ENCODE peak calls at places on chromosomes 16 and 17, in nine cellular contexts. J, V, K, Z, D, X, M, W and B are unnamed samples. For H3K4me1 and H3K27me3, the result is how much of the 10 kb centered on the place peaks cover.

GRCh38 chr17:19000531-19001011 is 4.0 kb downstream of the FAM83G start:
- DNase-seq in V (peak), D (no peak), J (no peak), M (no peak), Z (no peak), X (no peak), W (no peak), K (peak), B (no peak)

GRCh38 chr16:22847100-22847499 is 33.1 kb downstream of the HS3ST2 start:
- DNase-seq in Z (no peak), J (no peak), W (no peak), K (no peak), M (no peak), X (no peak), D (peak), V (no peak), B (no peak)

GRCh38 chr16:15037745-15038144 is 18.1 kb downstream of the NTAN1 start:
- DNase-seq in M (no peak), J (no peak), K (no peak), D (no peak), X (no peak), W (no peak), Z (no peak), V (no peak), B (no peak)

GRCh38 chr16:4991754-4992153 is 33.6 kb downstream of the SEC14L5 start:
- DNase-seq in K (no peak), M (no peak), J (no peak), Z (no peak), X (no peak), W (no peak), V (no peak), D (no peak), B (no peak)

GRCh38 chr16:50699345-50700159 is 6.1 kb downstream of the NOD2 start:
- DNase-seq in Z (no peak), D (no peak), J (no peak), V (no peak), W (no peak), M (no peak), X (no peak), K (peak), B (no peak)

GRCh38 chr17:4161179-4161559 is 18.2 kb downstream of the CYB5D2 start:
- DNase-seq in Z (no peak), J (no peak), W (peak), M (peak), K (peak), X (no peak), V (no peak), D (peak), B (peak)

GRCh38 chr16:70594569-70594968 is 51.8 kb upstream of the IL34 start:
- DNase-seq in X (peak), K (no peak), M (peak), V (peak), W (peak), Z (peak), D (no peak), J (no peak), B (peak)

GRCh38 chr17:62823111-62823895 is 15.2 kb upstream of the MARCHF10 start:
- DNase-seq in K (no peak), V (no peak), X (no peak), Z (no peak), D (peak), J (no peak), W (no peak), M (no peak), B (no peak)

GRCh38 chr17:79045830-79046500 is 22.0 kb downstream of the C1QTNF1 start:
- DNase-seq in V (peak), Z (peak), X (peak), K (no peak), D (peak), M (peak), W (peak), J (peak), B (peak)

GRCh38 chr17:64491034-64491860 is 5.6 kb downstream of the POLG2 start:
- DNase-seq in V (no peak), W (no peak), K (no peak), M (no peak), Z (no peak), D (peak), J (no peak), X (peak), B (no peak)

GRCh38 chr16:22397459-22397858 is 23.0 kb upstream of the CDR2 start:
- DNase-seq in X (no peak), D (no peak), Z (no peak), M (no peak), J (no peak), W (no peak), K (no peak), V (no peak), B (no peak)

GRCh38 chr17:5282639-5283217 is 644 bp downstream of the RABEP1 start:
- DNase-seq in K (no peak), X (peak), Z (peak), J (no peak), M (no peak), D (no peak), W (no peak), V (peak), B (no peak)

GRCh38 chr16:56222482-56222997 is 31.3 kb downstream of the GNAO1 start:
- DNase-seq in J (no peak), V (no peak), W (no peak), X (no peak), Z (no peak), D (no peak), K (no peak), M (no peak), B (no peak)

GRCh38 chr16:13150181-13150885 is 248.9 kb downstream of the SHISA9 start:
- DNase-seq in M (no peak), V (no peak), Z (no peak), K (no peak), W (no peak), D (no peak), X (no peak), J (no peak), B (no peak)

GRCh38 chr16:13148294-13148693 is 246.9 kb downstream of the SHISA9 start:
- DNase-seq in J (no peak), W (no peak), X (no peak), D (no peak), V (no peak), K (no peak), M (no peak), Z (no peak), B (no peak)

GRCh38 chr16:13146829-13147228 is 245.4 kb downstream of the SHISA9 start:
- DNase-seq in D (no peak), J (no peak), V (no peak), W (no peak), K (no peak), Z (no peak), M (no peak), X (no peak), B (no peak)

GRCh38 chr16:13153696-13154095 is 252.3 kb downstream of the SHISA9 start:
- DNase-seq in J (no peak), D (no peak), K (no peak), Z (no peak), V (no peak), W (no peak), M (no peak), X (no peak), B (no peak)

DNA sequence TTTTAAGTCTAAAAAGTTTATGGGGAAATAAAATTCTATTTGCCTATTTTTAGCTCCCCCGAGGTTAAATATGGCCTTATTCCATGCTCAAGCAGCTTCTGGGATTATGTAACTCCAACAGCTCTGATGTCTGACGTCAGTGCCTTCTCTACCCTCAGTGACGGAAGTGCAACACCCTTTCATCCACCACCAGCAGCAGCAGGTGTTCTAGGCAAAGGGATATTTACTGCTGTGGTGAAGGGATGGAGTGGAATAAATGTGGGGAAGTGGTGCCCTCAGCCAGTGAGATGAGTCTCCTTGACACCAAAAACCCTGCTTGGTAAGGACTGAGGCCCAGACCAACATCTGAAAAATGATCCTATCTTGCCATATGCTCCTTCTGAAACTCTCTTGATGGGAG is 247.4 kb downstream of the SHISA9 start:
- DNase-seq in X (no peak), Z (no peak), M (no peak), J (no peak), V (no peak), D (no peak), W (no peak), K (no peak), B (no peak)
- H3K27ac ChIP-seq in X (no peak), Z (no peak), M (no peak), J (no peak), V (no peak), D (no peak), W (no peak), K (no peak), B (no peak)

GRCh38 chr16:89330177-89330856 is 112.8 kb downstream of the ZNF778 start:
- DNase-seq in W (no peak), V (no peak), D (peak), M (no peak), Z (peak), K (peak), J (no peak), X (no peak), B (no peak)

GRCh38 chr16:89332248-89333245 is 115.0 kb downstream of the ZNF778 start:
- DNase-seq in Z (no peak), D (no peak), V (no peak), M (no peak), W (no peak), X (no peak), J (no peak), K (peak), B (no peak)

GRCh38 chr16:89334461-89334860 is 117.0 kb downstream of the ZNF778 start:
- DNase-seq in K (peak), W (no peak), X (no peak), Z (no peak), D (no peak), J (no peak), V (no peak), M (no peak), B (peak)

GRCh38 chr16:89334050-89334449 is 116.5 kb downstream of the ZNF778 start:
- DNase-seq in M (no peak), D (no peak), K (no peak), X (no peak), W (no peak), Z (no peak), J (no peak), V (no peak), B (peak)

GRCh38 chr16:89331371-89332109 is 114.0 kb downstream of the ZNF778 start:
- DNase-seq in V (no peak), W (no peak), J (no peak), K (peak), X (no peak), M (no peak), D (no peak), Z (no peak), B (no peak)
- H3K4me1 ChIP-seq in V (under half), W (under half), J (under half), K (under half), X (half or more), M (under half), D (under half), Z (under half), B (under half)

GRCh38 chr17:61393904-61394629 is 5.6 kb upstream of the TBX2 start:
- DNase-seq in Z (no peak), M (no peak), K (no peak), J (no peak), W (no peak), D (peak), X (no peak), V (no peak), B (peak)

GRCh38 chr17:61395983-61396585 is 3.6 kb upstream of the TBX2 start:
- DNase-seq in Z (no peak), J (no peak), D (peak), K (no peak), V (no peak), M (no peak), W (no peak), X (peak), B (no peak)

GRCh38 chr17:61395409-61395982 is 4.1 kb upstream of the TBX2 start:
- DNase-seq in W (no peak), M (no peak), V (no peak), X (no peak), D (peak), K (no peak), J (no peak), Z (no peak), B (no peak)

GRCh38 chr17:61393550-61393903 is 6.1 kb upstream of the TBX2 start:
- DNase-seq in V (no peak), K (no peak), D (peak), X (no peak), M (no peak), Z (no peak), W (no peak), J (no peak), B (no peak)

DNA sequence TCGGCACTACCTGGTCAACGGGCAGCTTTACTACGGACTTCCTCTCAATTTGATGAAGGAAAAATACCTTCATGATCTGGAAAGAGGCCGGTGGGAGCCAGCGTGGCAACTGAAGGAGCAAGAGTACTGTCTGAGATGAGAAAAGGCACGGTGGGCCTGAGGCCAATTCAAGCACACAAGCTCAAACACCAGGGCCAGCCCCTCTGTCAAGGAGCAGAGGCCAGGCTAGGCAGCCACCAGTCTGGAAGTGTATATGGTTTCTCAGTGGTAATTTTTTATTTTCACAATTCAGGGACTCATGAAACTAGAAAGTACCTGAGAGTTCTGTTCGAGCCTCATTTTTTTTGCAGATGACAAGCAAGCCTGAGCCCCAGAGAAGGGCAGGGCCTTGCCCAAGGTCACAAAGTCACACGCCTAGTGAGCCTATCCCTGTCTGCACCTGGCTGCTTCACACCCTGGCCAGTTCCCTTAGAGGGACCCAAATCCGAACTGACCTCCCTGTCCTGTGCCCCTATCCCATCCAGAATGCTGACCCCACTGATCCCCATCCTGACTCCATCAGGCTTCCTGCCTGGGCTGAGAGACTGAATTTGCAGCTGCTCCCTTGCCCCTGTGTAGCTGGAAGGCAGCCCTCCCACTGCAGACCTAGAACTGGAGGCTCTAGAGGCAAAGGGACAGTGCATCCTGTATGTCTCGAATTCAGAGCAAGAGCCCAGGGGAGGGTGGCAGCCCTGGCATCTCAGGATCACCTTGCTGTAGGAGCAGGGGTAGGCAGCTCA is 4.8 kb upstream of the TBX2 start:
- DNase-seq in J (no peak), V (no peak), D (no peak), W (no peak), M (no peak), K (no peak), Z (no peak), X (no peak), B (peak)
- H3K27me3 ChIP-seq in J (under half), V (under half), D (half or more), W (under half), M (under half), K (under half), Z (under half), X (under half), B (under half)

GRCh38 chr16:81712681-81713080 is 66.4 kb upstream of the PLCG2 start:
- DNase-seq in X (no peak), J (no peak), V (peak), K (no peak), W (no peak), Z (no peak), M (no peak), D (no peak), B (no peak)

GRCh38 chr16:81713295-81713772 is 65.8 kb upstream of the PLCG2 start:
- DNase-seq in V (peak), J (no peak), W (no peak), Z (no peak), K (no peak), D (peak), X (no peak), M (no peak), B (no peak)

GRCh38 chr16:81713796-81714195 is 65.3 kb upstream of the PLCG2 start:
- DNase-seq in M (no peak), D (peak), V (no peak), K (no peak), J (no peak), Z (no peak), W (no peak), X (no peak), B (no peak)

GRCh38 chr16:81710596-81710995 is 68.5 kb upstream of the PLCG2 start:
- DNase-seq in M (no peak), J (no peak), Z (no peak), V (peak), X (no peak), D (peak), W (no peak), K (no peak), B (no peak)

DNA sequence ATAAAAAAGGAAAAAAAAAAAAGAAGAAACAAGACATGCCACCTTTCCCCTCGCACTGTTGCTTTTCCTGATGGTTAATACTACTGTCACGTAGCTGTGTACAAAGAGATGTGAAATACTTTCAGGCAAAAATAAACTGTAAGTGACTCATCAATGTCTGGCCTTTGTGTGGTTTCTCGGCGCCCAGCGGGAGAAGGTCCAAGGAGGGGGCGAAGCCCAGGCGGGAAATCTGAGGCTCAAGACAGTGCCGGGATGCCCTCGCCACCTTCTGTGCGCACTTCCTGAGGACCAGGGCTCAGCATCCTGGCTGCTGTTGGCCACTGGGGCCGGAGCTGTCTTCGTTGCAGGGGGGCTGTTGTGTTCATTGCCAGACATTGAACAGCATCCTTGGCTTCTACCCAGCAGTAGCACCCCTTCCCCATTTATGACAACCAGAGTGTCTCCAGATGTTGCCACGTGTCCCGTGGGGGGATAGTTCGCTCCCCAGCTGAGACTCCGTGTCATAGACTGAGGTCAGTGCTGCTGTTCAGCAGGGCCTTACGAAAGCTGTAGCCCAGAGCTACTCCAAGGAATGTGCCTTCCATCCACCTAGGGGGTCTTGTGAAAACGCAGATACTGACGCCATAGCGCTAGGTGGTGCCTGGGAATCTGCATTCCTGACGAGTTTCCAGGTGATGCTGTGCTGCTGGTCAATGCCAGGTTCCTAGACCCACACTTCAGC is 67.3 kb upstream of the PLCG2 start:
- DNase-seq in J (no peak), W (no peak), M (no peak), Z (no peak), V (peak), D (peak), X (no peak), K (no peak), B (no peak)
- H3K27ac ChIP-seq in J (no peak), W (no peak), M (peak), Z (no peak), V (no peak), D (peak), X (no peak), K (peak), B (no peak)